ENCODE peak calls at places on chromosomes 2 and 18, in five cellular contexts. T is H1, X is K562, S is HepG2, A is GM12878. E is an unnamed sample. For H3K4me1, the result is how much of the 10 kb centered on the place peaks cover.

GRCh38 chr18:53586923-53587322 is 637.5 kb downstream of the MBD2 start:
- DNase-seq in A (no peak), S (no peak), T (no peak), X (no peak), E (no peak)

GRCh38 chr2:6083131-6083530 is 390.9 kb downstream of the SOX11 start:
- DNase-seq in S (no peak), X (no peak), A (no peak), T (no peak), E (no peak)

GRCh38 chr2:173550143-173550542 is 195.5 kb downstream of the CDCA7 start:
- DNase-seq in S (no peak), X (no peak), T (no peak), A (no peak), E (no peak)

GRCh38 chr2:98805412-98806265 is 74.7 kb upstream of the MGAT4A start:
- DNase-seq in S (peak), T (no peak), A (no peak), X (no peak), E (no peak)

GRCh38 chr2:111946294-111947114 is 48.1 kb downstream of the MERTK start:
- DNase-seq in T (no peak), S (peak), A (no peak), X (no peak), E (peak)

GRCh38 chr2:196168181-196168580 is 3.2 kb downstream of the STK17B start:
- DNase-seq in A (no peak), X (peak), T (no peak), S (no peak), E (no peak)

GRCh38 chr2:29544031-29544430 is 377.4 kb downstream of the ALK start:
- DNase-seq in A (no peak), T (no peak), S (no peak), X (no peak), E (no peak)

GRCh38 chr18:46761054-46761769 is 4.4 kb upstream of the ST8SIA5 start:
- DNase-seq in S (no peak), T (no peak), X (no peak), A (no peak), E (no peak)

GRCh38 chr2:172427990-172428840 is 829 bp downstream of the ITGA6 start:
- DNase-seq in X (no peak), S (peak), T (peak), A (no peak), E (peak)

GRCh38 chr2:223841436-223842180 is 4.2 kb upstream of the AP1S3 start:
- DNase-seq in X (no peak), S (no peak), A (no peak), T (no peak), E (no peak)

GRCh38 chr2:85582467-85582866 is 1.8 kb upstream of the VAMP5 start:
- DNase-seq in T (no peak), S (no peak), A (no peak), X (no peak), E (no peak)

GRCh38 chr2:85583667-85584353 is 421 bp upstream of the VAMP5 start:
- DNase-seq in A (no peak), S (peak), X (no peak), T (no peak), E (no peak)

GRCh38 chr2:85585781-85586105 is 1.5 kb downstream of the VAMP5 start:
- DNase-seq in X (no peak), T (no peak), A (no peak), S (no peak), E (no peak)

GRCh38 chr2:85584354-85584856 is at the start of gene VAMP5:
- DNase-seq in S (peak), A (no peak), X (no peak), T (peak), E (peak)

DNA sequence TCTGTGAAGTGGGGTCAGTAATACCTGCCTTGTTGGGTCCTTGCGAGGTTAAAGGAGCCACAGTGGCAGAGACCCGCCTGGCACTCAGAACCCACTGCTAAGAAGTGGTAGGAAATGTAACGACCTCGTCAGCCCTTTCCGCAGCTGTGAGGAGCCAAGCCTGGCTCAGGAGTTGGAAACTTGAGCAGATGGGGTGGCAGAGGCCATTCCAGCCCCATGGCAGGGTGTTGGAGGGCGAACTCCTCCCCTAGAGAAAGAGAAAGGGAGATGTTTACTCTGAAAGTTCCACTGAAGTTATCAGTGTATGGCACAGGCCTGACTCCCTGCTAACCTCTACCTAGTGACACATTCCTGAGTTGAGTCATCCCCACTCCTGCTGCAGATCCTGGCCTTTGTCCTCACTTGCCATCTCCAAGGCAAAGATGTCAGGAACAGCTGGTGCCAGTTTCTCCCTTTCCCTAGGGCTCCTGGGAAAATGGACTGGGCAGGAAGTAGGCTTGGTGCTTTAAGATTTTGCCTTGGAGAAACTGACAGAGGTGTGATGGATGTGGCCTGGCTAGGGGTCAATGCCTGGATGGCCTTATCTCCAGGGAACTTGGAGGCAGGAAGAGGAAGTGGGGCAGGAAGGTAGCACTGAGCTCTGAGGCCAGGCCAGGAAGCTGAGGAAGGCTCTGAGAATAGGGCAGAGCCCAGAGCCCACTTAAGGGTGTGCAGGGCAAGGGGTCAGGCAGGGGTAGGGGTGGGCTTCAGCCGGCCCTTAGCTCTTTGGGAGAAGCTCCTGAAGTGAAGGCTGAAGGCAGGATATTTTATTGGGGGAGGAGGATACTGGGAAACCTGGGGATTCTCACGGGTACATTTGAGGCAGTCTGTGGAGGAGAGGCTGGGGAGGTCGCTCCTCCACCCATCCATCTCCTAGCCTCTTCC is 888 bp downstream of the VAMP5 start:
- DNase-seq in S (peak), X (peak), T (no peak), A (no peak), E (peak)
- TF ChIP-seq CREB1 in S (peak), X (no peak), T (no peak), A (no peak), E (no peak)

GRCh38 chr2:238106698-238107524 is 6.8 kb downstream of the ESPNL start:
- DNase-seq in T (peak), X (peak), A (no peak), S (peak), E (peak)
- H3K27ac ChIP-seq in T (no peak), X (no peak), A (peak), S (no peak), E (no peak)

GRCh38 chr2:189137519-189137918 is 42.0 kb downstream of the COL5A2 start:
- DNase-seq in A (no peak), X (no peak), T (no peak), S (no peak), E (no peak)

GRCh38 chr2:189131986-189132385 is 47.6 kb downstream of the COL5A2 start:
- DNase-seq in X (no peak), S (no peak), A (no peak), T (no peak), E (no peak)

GRCh38 chr2:189128961-189129360 is 50.6 kb downstream of the COL5A2 start:
- DNase-seq in X (no peak), S (no peak), T (no peak), A (no peak), E (no peak)

GRCh38 chr2:189129971-189130370 is 49.6 kb downstream of the COL5A2 start:
- DNase-seq in X (no peak), S (no peak), T (no peak), A (no peak), E (no peak)

DNA sequence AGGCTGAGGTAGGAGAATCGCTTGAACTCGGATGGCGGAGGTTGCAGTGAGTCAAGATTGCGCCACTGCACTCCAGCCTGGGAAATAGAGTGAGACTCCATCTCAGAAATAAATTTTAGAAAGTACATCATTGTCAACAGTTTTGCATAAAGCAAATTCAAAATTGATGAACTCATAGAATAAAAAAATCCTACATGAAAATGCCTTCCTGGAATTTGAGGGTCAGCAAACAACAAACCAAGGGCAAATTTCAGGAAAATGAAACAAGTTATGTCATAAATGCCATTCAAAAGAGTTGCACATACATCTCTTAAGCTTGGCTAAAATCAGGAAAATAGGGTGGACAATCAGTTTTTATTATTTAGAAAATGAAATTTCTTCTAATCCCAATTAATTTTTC is 45.1 kb downstream of the COL5A2 start:
- DNase-seq in S (no peak), X (no peak), A (no peak), T (no peak), E (no peak)
- H3K4me1 ChIP-seq in S (under half), X (under half), A (under half), T (under half), E (under half)

DNA sequence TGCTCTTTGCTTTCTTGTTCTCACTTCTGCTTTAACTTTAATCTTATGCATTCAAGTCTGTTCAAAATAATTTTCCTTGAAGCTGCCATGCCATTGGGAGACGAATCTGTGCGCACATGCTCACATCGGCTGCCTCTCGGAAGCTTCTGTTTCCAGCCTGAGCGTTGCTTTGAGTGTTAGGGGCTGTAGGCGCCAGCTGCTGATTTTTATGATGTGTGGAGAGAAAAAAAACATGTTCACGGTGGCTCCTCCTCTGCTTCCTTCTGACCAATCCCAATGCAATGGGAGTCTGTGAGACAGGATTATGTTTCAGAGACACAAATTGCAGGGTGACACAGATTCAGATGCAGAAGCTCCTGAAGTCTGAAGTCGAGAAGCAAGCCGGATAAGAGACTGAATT is at the start of gene MC4R:
- DNase-seq in X (no peak), S (no peak), A (no peak), T (no peak), E (peak)
- TF ChIP-seq CREB1 in X (no peak), S (no peak), A (no peak), T (no peak), E (no peak)

DNA sequence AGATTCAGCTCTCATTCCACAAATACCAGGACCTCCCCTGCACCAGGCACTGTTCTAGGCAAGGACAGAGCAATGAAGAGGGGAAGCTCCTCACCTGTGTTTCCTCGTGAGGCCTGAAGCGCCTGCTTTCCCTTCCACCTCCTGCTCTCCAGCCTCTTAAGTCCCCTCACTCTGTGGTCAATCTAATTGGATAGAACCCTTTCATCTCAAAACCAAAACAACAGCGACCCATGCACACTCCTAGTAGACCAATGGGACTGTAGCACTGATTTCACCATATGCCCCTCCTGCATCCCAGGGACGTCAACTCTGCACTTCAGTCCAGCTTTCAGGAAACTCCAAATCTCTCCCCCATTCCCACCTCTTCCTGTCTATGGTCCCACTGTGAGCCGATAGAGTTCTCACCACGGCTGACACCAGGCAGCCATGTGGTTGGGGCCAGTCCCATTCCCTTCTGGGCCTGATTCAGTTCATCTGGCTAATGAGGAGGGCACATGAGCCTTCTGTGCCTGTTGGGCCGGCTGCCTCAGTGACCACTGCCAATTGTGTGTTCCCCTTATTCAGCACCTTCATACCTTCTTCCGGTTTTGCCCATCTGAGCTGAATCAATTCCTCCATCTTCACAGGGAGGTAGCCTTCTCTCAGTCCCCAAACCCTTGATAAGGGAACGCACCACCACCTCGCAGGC is 33.3 kb upstream of the MAT2A start:
- DNase-seq in A (no peak), X (no peak), S (no peak), T (no peak), E (no peak)
- H3K27ac ChIP-seq in A (no peak), X (no peak), S (no peak), T (no peak), E (no peak)

DNA sequence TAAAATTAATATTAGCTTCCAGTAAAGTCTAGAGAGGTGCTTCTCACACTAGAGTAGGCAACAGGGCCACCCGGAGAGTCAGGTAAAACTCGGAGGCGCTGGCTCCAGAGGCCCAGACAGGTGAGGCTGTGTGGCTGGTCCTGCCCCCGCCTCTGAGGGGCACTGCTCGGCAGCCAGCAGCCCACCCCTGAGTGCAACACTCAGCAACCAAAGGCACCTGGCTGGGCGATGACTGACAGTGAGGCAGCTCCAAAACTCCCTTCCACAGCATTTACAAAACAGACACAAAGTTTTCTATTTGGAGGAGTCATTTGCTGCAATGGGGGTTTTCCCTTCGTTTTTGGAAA is 138.8 kb upstream of the ID2 start:
- DNase-seq in T (no peak), X (no peak), A (no peak), S (no peak), E (no peak)
- H3K4me1 ChIP-seq in T (under half), X (under half), A (half or more), S (under half), E (under half)

GRCh38 chr2:186848873-186849578 is at the start of gene ZSWIM2:
- DNase-seq in X (peak), S (peak), A (no peak), T (peak), E (peak)
- TF ChIP-seq CREB1 in X (no peak), S (no peak), A (no peak), T (peak), E (peak)

DNA sequence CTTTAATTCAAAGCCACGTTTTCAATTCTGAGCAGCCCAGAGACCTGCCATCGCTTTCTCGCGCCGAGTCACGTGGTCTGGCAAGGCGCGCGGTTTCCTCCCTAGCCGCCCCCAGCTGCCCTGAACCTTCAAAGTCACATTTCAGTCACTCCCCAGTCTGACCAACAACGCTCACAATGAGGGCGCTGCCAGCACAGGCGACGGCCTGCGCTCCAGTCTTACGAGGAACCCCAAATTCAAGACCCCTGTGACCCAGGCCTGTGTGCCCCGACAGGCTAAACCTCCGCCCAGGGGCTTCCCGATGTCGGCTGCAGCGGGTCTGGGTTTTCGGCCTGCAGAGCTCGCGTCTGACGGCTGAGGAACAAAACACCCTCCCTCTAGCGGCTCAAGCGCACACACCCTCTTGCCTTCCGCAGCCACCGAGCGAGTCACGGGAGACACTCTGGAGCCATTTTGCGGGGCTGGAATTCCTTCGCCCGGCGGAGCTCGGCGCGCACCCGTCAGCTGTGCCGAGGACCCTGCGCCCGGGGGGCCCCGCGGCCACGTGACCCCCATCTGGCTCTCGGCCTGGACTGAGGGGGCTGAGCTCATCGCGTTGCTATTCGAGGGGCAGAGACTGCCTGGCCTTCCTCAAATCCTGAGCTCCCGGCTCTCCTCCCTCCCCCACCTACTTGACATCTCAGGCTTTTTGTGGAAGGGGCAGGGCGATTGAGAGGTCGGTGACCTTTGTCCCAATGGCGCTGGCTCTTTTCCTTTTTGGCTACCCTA is 69.9 kb upstream of the ITGB6 start:
- DNase-seq in S (peak), X (peak), T (peak), A (peak), E (peak)
- H3K27ac ChIP-seq in S (peak), X (no peak), T (peak), A (no peak), E (peak)